ENCODE peak calls at places on chromosomes 3 and 15, in ten cellular contexts. One of them, this sample, is unnamed.

GRCh38 chr15:67479781-67480180 is 41.1 kb upstream of the C15orf61 start:
- DNase-seq in cardiac fibroblast: peak; percentile 27
- DNase-seq in psoas muscle: no peak
- DNase-seq in A549: no peak
- DNase-seq in CD8-positive, alpha-beta memory T cell: no peak
- DNase-seq in fibroblast of villous mesenchyme: peak; percentile 3
- DNase-seq in body of pancreas: no peak
- DNase-seq in CD4-positive, alpha-beta memory T cell: no peak
- DNase-seq in GM12865: no peak
- DNase-seq in prostate gland: no peak
- DNase-seq in this sample: no peak

GRCh38 chr15:44489464-44489863 is 47.5 kb upstream of the EIF3J start:
- DNase-seq in A549: no peak
- DNase-seq in prostate gland: no peak
- DNase-seq in body of pancreas: no peak
- DNase-seq in fibroblast of villous mesenchyme: peak; percentile 70
- DNase-seq in CD8-positive, alpha-beta memory T cell: no peak
- DNase-seq in GM12865: no peak
- DNase-seq in cardiac fibroblast: peak; percentile 60
- DNase-seq in CD4-positive, alpha-beta memory T cell: no peak
- DNase-seq in psoas muscle: no peak
- DNase-seq in this sample: no peak

GRCh38 chr3:178584722-178585121 is 48.5 kb downstream of the KCNMB2 start:
- DNase-seq in body of pancreas: no peak
- DNase-seq in A549: no peak
- DNase-seq in CD4-positive, alpha-beta memory T cell: no peak
- DNase-seq in prostate gland: no peak
- DNase-seq in fibroblast of villous mesenchyme: no peak
- DNase-seq in GM12865: no peak
- DNase-seq in psoas muscle: no peak
- DNase-seq in CD8-positive, alpha-beta memory T cell: no peak
- DNase-seq in cardiac fibroblast: no peak
- DNase-seq in this sample: no peak

GRCh38 chr3:177498037-177498857 is 301.0 kb upstream of the TBL1XR1 start:
- DNase-seq in GM12865: peak; percentile 18
- DNase-seq in CD8-positive, alpha-beta memory T cell: no peak
- DNase-seq in A549: peak; percentile 10
- DNase-seq in prostate gland: no peak
- DNase-seq in body of pancreas: peak; percentile 90
- DNase-seq in CD4-positive, alpha-beta memory T cell: no peak
- DNase-seq in cardiac fibroblast: peak; percentile 75
- DNase-seq in psoas muscle: no peak
- DNase-seq in fibroblast of villous mesenchyme: no peak
- DNase-seq in this sample: no peak

GRCh38 chr3:118380576-118380975 is 654.1 kb downstream of the IGSF11 start:
- DNase-seq in cardiac fibroblast: no peak
- DNase-seq in A549: no peak
- DNase-seq in body of pancreas: no peak
- DNase-seq in psoas muscle: no peak
- DNase-seq in fibroblast of villous mesenchyme: no peak
- DNase-seq in CD8-positive, alpha-beta memory T cell: no peak
- DNase-seq in prostate gland: no peak
- DNase-seq in CD4-positive, alpha-beta memory T cell: no peak
- DNase-seq in GM12865: peak; percentile 21
- DNase-seq in this sample: peak; percentile 48

GRCh38 chr3:178126686-178127085 is 409.6 kb upstream of the KCNMB2 start:
- DNase-seq in prostate gland: no peak
- DNase-seq in CD4-positive, alpha-beta memory T cell: no peak
- DNase-seq in GM12865: no peak
- DNase-seq in CD8-positive, alpha-beta memory T cell: no peak
- DNase-seq in cardiac fibroblast: no peak
- DNase-seq in psoas muscle: no peak
- DNase-seq in fibroblast of villous mesenchyme: no peak
- DNase-seq in A549: no peak
- DNase-seq in body of pancreas: no peak
- DNase-seq in this sample: no peak

GRCh38 chr15:99249270-99249817 is at the start of gene TTC23:
- DNase-seq in GM12865: no peak
- DNase-seq in cardiac fibroblast: peak; percentile 90
- DNase-seq in CD8-positive, alpha-beta memory T cell: no peak
- DNase-seq in psoas muscle: no peak
- DNase-seq in CD4-positive, alpha-beta memory T cell: no peak
- DNase-seq in prostate gland: peak; percentile 40
- DNase-seq in A549: peak; percentile 86
- DNase-seq in fibroblast of villous mesenchyme: peak; percentile 92
- DNase-seq in body of pancreas: peak; percentile 23
- DNase-seq in this sample: no peak

GRCh38 chr15:85318732-85319076 is 61.7 kb upstream of the AKAP13 start:
- DNase-seq in CD8-positive, alpha-beta memory T cell: no peak
- DNase-seq in psoas muscle: no peak
- DNase-seq in CD4-positive, alpha-beta memory T cell: no peak
- DNase-seq in A549: no peak
- DNase-seq in GM12865: no peak
- DNase-seq in prostate gland: no peak
- DNase-seq in cardiac fibroblast: no peak
- DNase-seq in body of pancreas: no peak
- DNase-seq in fibroblast of villous mesenchyme: no peak
- DNase-seq in this sample: no peak

GRCh38 chr15:70195171-70195807 is 97.6 kb upstream of the TLE3 start:
- DNase-seq in psoas muscle: no peak
- DNase-seq in cardiac fibroblast: no peak
- DNase-seq in prostate gland: peak; percentile 65
- DNase-seq in body of pancreas: peak; percentile 15
- DNase-seq in A549: no peak
- DNase-seq in CD8-positive, alpha-beta memory T cell: no peak
- DNase-seq in GM12865: no peak
- DNase-seq in CD4-positive, alpha-beta memory T cell: no peak
- DNase-seq in fibroblast of villous mesenchyme: no peak
- DNase-seq in this sample: no peak

GRCh38 chr15:80999623-81000036 is 1.1 kb upstream of the TLNRD1 start:
- DNase-seq in cardiac fibroblast: no peak
- DNase-seq in fibroblast of villous mesenchyme: no peak
- DNase-seq in A549: no peak
- DNase-seq in CD8-positive, alpha-beta memory T cell: peak; percentile 58
- DNase-seq in psoas muscle: no peak
- DNase-seq in GM12865: peak; percentile 84
- DNase-seq in body of pancreas: peak; percentile 88
- DNase-seq in CD4-positive, alpha-beta memory T cell: peak; percentile 54
- DNase-seq in prostate gland: peak; percentile 22
- DNase-seq in this sample: peak; percentile 80

GRCh38 chr3:194133661-194134230 is 2.2 kb upstream of the HES1 start:
- DNase-seq in psoas muscle: peak; percentile 82
- DNase-seq in cardiac fibroblast: peak; percentile 73
- DNase-seq in CD4-positive, alpha-beta memory T cell: no peak
- DNase-seq in GM12865: no peak
- DNase-seq in prostate gland: peak; percentile 30
- DNase-seq in CD8-positive, alpha-beta memory T cell: no peak
- DNase-seq in A549: no peak
- DNase-seq in fibroblast of villous mesenchyme: peak; percentile 88
- DNase-seq in body of pancreas: peak; percentile 63
- DNase-seq in this sample: no peak

GRCh38 chr15:79101866-79102581 is 11.4 kb upstream of the RASGRF1 start:
- DNase-seq in psoas muscle: no peak
- DNase-seq in body of pancreas: no peak
- DNase-seq in CD4-positive, alpha-beta memory T cell: no peak
- DNase-seq in prostate gland: no peak
- DNase-seq in GM12865: no peak
- DNase-seq in cardiac fibroblast: peak; percentile 11
- DNase-seq in fibroblast of villous mesenchyme: peak; percentile 10
- DNase-seq in CD8-positive, alpha-beta memory T cell: no peak
- DNase-seq in A549: no peak
- DNase-seq in this sample: no peak

GRCh38 chr3:37183375-37183831 is 9.0 kb upstream of the LRRFIP2 start:
- DNase-seq in body of pancreas: no peak
- DNase-seq in CD4-positive, alpha-beta memory T cell: no peak
- DNase-seq in CD8-positive, alpha-beta memory T cell: no peak
- DNase-seq in psoas muscle: no peak
- DNase-seq in prostate gland: peak; percentile 54
- DNase-seq in cardiac fibroblast: peak; percentile 94
- DNase-seq in A549: no peak
- DNase-seq in GM12865: no peak
- DNase-seq in fibroblast of villous mesenchyme: peak; percentile 83
- DNase-seq in this sample: no peak

GRCh38 chr3:64441861-64442260 is 216.6 kb upstream of the PRICKLE2 start:
- DNase-seq in cardiac fibroblast: no peak
- DNase-seq in GM12865: no peak
- DNase-seq in psoas muscle: no peak
- DNase-seq in CD8-positive, alpha-beta memory T cell: no peak
- DNase-seq in fibroblast of villous mesenchyme: peak; percentile 85
- DNase-seq in body of pancreas: peak; percentile 80
- DNase-seq in CD4-positive, alpha-beta memory T cell: no peak
- DNase-seq in A549: no peak
- DNase-seq in prostate gland: no peak
- DNase-seq in this sample: no peak

GRCh38 chr3:64449026-64449425 is 223.8 kb upstream of the PRICKLE2 start:
- DNase-seq in body of pancreas: no peak
- DNase-seq in cardiac fibroblast: no peak
- DNase-seq in prostate gland: no peak
- DNase-seq in fibroblast of villous mesenchyme: no peak
- DNase-seq in CD4-positive, alpha-beta memory T cell: no peak
- DNase-seq in psoas muscle: no peak
- DNase-seq in CD8-positive, alpha-beta memory T cell: no peak
- DNase-seq in GM12865: peak; percentile 59
- DNase-seq in A549: no peak
- DNase-seq in this sample: no peak

GRCh38 chr3:64443553-64444331 is 218.5 kb upstream of the PRICKLE2 start:
- DNase-seq in fibroblast of villous mesenchyme: peak; percentile 93
- DNase-seq in CD8-positive, alpha-beta memory T cell: no peak
- DNase-seq in psoas muscle: no peak
- DNase-seq in body of pancreas: peak; percentile 36
- DNase-seq in GM12865: no peak
- DNase-seq in A549: no peak
- DNase-seq in CD4-positive, alpha-beta memory T cell: no peak
- DNase-seq in prostate gland: no peak
- DNase-seq in cardiac fibroblast: peak; percentile 75
- DNase-seq in this sample: no peak

GRCh38 chr3:64444619-64445317 is 219.5 kb upstream of the PRICKLE2 start:
- DNase-seq in GM12865: no peak
- DNase-seq in psoas muscle: no peak
- DNase-seq in CD4-positive, alpha-beta memory T cell: no peak
- DNase-seq in cardiac fibroblast: no peak
- DNase-seq in prostate gland: no peak
- DNase-seq in A549: no peak
- DNase-seq in body of pancreas: peak; percentile 23
- DNase-seq in fibroblast of villous mesenchyme: no peak
- DNase-seq in CD8-positive, alpha-beta memory T cell: no peak
- DNase-seq in this sample: no peak

GRCh38 chr3:64445318-64446300 is 220.3 kb upstream of the PRICKLE2 start:
- DNase-seq in body of pancreas: peak; percentile 70
- DNase-seq in cardiac fibroblast: peak; percentile 55
- DNase-seq in psoas muscle: no peak
- DNase-seq in A549: peak; percentile 35
- DNase-seq in CD8-positive, alpha-beta memory T cell: no peak
- DNase-seq in prostate gland: no peak
- DNase-seq in GM12865: no peak
- DNase-seq in CD4-positive, alpha-beta memory T cell: no peak
- DNase-seq in fibroblast of villous mesenchyme: peak; percentile 57
- DNase-seq in this sample: no peak
- H3K4me3 ChIP-seq in body of pancreas: peak overlapping the region; percentile 16
- H3K4me3 ChIP-seq in cardiac fibroblast: peak overlapping the region; percentile 54
- H3K4me3 ChIP-seq in psoas muscle: peak overlapping the region; percentile 43
- H3K4me3 ChIP-seq in A549: peak overlapping the region; percentile 88
- H3K4me3 ChIP-seq in CD8-positive, alpha-beta memory T cell: no peak overlapping the region
- H3K4me3 ChIP-seq in prostate gland: peak overlapping the region; percentile 51
- H3K4me3 ChIP-seq in GM12865: peak overlapping the region; percentile 36
- H3K4me3 ChIP-seq in CD4-positive, alpha-beta memory T cell: no peak overlapping the region
- H3K4me3 ChIP-seq in fibroblast of villous mesenchyme: peak overlapping the region; percentile 81
- H3K4me3 ChIP-seq in this sample: no peak overlapping the region

DNA sequence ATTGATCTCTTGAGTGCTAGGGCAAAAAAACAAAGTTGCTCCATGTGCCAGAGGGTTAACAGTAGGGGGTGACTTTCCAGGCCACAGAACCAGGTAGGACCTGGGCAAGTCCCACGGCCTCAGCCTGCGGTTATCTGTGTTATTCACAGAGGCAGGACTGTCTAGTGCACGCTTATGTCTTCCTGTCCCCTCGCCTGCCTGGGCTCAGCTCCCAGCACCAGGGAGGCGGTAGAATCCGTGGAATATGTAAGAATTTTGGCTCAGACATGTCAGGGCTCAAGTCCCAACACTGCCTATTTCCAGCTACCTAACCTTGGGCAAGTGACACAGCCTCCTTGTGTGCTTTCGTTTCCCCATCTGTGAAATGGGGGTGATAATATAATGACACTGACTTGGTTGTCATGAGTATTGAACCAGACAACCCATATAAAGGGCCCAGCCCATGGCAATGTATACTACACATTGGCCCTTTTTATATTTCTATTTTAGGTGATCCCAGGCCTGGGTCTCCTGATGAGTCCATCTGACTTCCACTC is 44.3 kb upstream of the FLNB start:
- DNase-seq in fibroblast of villous mesenchyme: no peak
- DNase-seq in A549: no peak
- DNase-seq in body of pancreas: no peak
- DNase-seq in CD4-positive, alpha-beta memory T cell: no peak
- DNase-seq in cardiac fibroblast: no peak
- DNase-seq in psoas muscle: no peak
- DNase-seq in GM12865: no peak
- DNase-seq in prostate gland: no peak
- DNase-seq in CD8-positive, alpha-beta memory T cell: no peak
- DNase-seq in this sample: no peak
- H3K4me3 ChIP-seq in fibroblast of villous mesenchyme: no peak overlapping the region
- H3K4me3 ChIP-seq in A549: no peak overlapping the region
- H3K4me3 ChIP-seq in body of pancreas: no peak overlapping the region
- H3K4me3 ChIP-seq in CD4-positive, alpha-beta memory T cell: no peak overlapping the region
- H3K4me3 ChIP-seq in cardiac fibroblast: no peak overlapping the region
- H3K4me3 ChIP-seq in psoas muscle: no peak overlapping the region
- H3K4me3 ChIP-seq in GM12865: no peak overlapping the region
- H3K4me3 ChIP-seq in prostate gland: no peak overlapping the region
- H3K4me3 ChIP-seq in CD8-positive, alpha-beta memory T cell: no peak overlapping the region
- H3K4me3 ChIP-seq in this sample: no peak overlapping the region

GRCh38 chr15:34490421-34491193 is 53.0 kb upstream of the GOLGA8A start:
- DNase-seq in CD8-positive, alpha-beta memory T cell: no peak
- DNase-seq in A549: no peak
- DNase-seq in body of pancreas: no peak
- DNase-seq in cardiac fibroblast: no peak
- DNase-seq in prostate gland: no peak
- DNase-seq in psoas muscle: no peak
- DNase-seq in fibroblast of villous mesenchyme: no peak
- DNase-seq in CD4-positive, alpha-beta memory T cell: no peak
- DNase-seq in GM12865: no peak
- DNase-seq in this sample: no peak
- H3K4me3 ChIP-seq in CD8-positive, alpha-beta memory T cell: no peak overlapping the region
- H3K4me3 ChIP-seq in A549: no peak overlapping the region
- H3K4me3 ChIP-seq in body of pancreas: no peak overlapping the region
- H3K4me3 ChIP-seq in cardiac fibroblast: no peak overlapping the region
- H3K4me3 ChIP-seq in prostate gland: no peak overlapping the region
- H3K4me3 ChIP-seq in psoas muscle: no peak overlapping the region
- H3K4me3 ChIP-seq in fibroblast of villous mesenchyme: no peak overlapping the region
- H3K4me3 ChIP-seq in CD4-positive, alpha-beta memory T cell: no peak overlapping the region
- H3K4me3 ChIP-seq in GM12865: no peak overlapping the region
- H3K4me3 ChIP-seq in this sample: no peak overlapping the region

DNA sequence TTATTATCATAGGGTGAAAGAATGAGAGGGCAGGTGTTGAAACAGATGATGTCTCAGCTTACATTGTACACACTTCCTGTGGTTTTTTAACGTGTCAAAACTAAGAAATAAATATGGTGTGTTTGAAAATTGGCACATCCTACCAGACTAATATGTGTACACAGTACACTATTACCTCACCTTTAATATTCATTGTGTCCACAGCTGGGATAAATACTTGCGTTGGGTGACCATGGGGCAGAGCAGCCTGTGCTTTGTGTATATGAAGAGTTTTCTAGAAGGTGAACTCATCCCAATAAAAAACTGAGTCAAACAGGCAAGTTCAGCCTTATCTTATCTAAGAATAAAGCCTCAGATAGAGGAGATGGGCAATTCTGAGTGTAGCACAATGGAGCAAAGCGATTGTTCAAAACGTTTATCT is 17.3 kb downstream of the SUCNR1 start:
- DNase-seq in CD8-positive, alpha-beta memory T cell: peak; percentile 25
- DNase-seq in GM12865: peak; percentile 13
- DNase-seq in fibroblast of villous mesenchyme: peak; percentile 72
- DNase-seq in prostate gland: no peak
- DNase-seq in psoas muscle: no peak
- DNase-seq in cardiac fibroblast: no peak
- DNase-seq in CD4-positive, alpha-beta memory T cell: no peak
- DNase-seq in A549: no peak
- DNase-seq in body of pancreas: no peak
- DNase-seq in this sample: peak; percentile 84
- H3K4me3 ChIP-seq in CD8-positive, alpha-beta memory T cell: no peak overlapping the region
- H3K4me3 ChIP-seq in GM12865: no peak overlapping the region
- H3K4me3 ChIP-seq in fibroblast of villous mesenchyme: no peak overlapping the region
- H3K4me3 ChIP-seq in prostate gland: no peak overlapping the region
- H3K4me3 ChIP-seq in psoas muscle: no peak overlapping the region
- H3K4me3 ChIP-seq in cardiac fibroblast: no peak overlapping the region
- H3K4me3 ChIP-seq in CD4-positive, alpha-beta memory T cell: no peak overlapping the region
- H3K4me3 ChIP-seq in A549: no peak overlapping the region
- H3K4me3 ChIP-seq in body of pancreas: no peak overlapping the region
- H3K4me3 ChIP-seq in this sample: no peak overlapping the region